ENCODE peak calls at places on chromosomes 16 and 17, in ten cellular contexts. I is activated effector memory CD4-positive, alpha-beta T cell treated with anti-CD3 and anti-CD28 coated beads, Interleukin-2, amount 50 U/mL, for 16 hours; A is EL; L is stimulated activated CD8-positive, alpha-beta memory T cell treated with anti-CD3 and anti-CD28 coated beads, Interleukin-7, amount 100 ng/mL, for 1 hour; M is AG04449; B is GM13977; Y is NCI-H446 treated with DMSO at 0.1 percent for 48 hours; O is cardiac muscle cell; C is RPMI7951; S is neural crest cell. T is an unnamed sample.

GRCh38 chr17:68697850-68698313 is 96.7 kb upstream of the FAM20A start:
- DNase-seq in B (no peak), L (no peak), O (no peak), C (no peak), A (peak; percentile 44), I (no peak), M (no peak), S (no peak), Y (no peak), T (no peak)

GRCh38 chr16:88282221-88283041 is 100.3 kb upstream of the ZNF469 start:
- DNase-seq in B (no peak), S (no peak), M (no peak), O (no peak), Y (no peak), I (no peak), C (no peak), L (no peak), A (no peak), T (no peak)

GRCh38 chr17:75635610-75636202 is 2.5 kb downstream of the SMIM5 start:
- DNase-seq in A (no peak), M (no peak), Y (no peak), L (no peak), I (no peak), S (no peak), O (no peak), C (no peak), B (no peak), T (no peak)

GRCh38 chr17:81244358-81245023 is 5.4 kb downstream of the NDUFAF8 start:
- DNase-seq in C (no peak), S (no peak), L (no peak), B (no peak), A (no peak), O (no peak), I (no peak), Y (no peak), M (no peak), T (peak; percentile 73)

GRCh38 chr17:42387663-42388380 is 420 bp downstream of the STAT3 start:
- DNase-seq in O (peak; percentile 61), I (peak; percentile 80), M (no peak), S (peak; percentile 36), Y (no peak), C (peak; percentile 53), L (no peak), B (no peak), A (no peak), T (peak; percentile 92)

GRCh38 chr16:4847774-4848587 is 700 bp downstream of the UBN1 start:
- DNase-seq in O (peak; percentile 66), L (no peak), A (peak; percentile 68), Y (no peak), B (peak; percentile 51), I (peak; percentile 77), C (peak; percentile 72), S (peak; percentile 19), M (no peak), T (peak; percentile 91)

GRCh38 chr17:79676796-79677195 is 53.9 kb upstream of the ENPP7 start:
- DNase-seq in S (no peak), M (no peak), I (no peak), Y (no peak), O (no peak), A (no peak), C (no peak), B (no peak), L (no peak), T (no peak)

GRCh38 chr17:16273499-16273898 is 56.5 kb downstream of the PIGL start:
- DNase-seq in A (peak; percentile 48), S (no peak), O (no peak), M (no peak), L (no peak), Y (no peak), C (peak; percentile 77), I (no peak), B (no peak), T (no peak)

GRCh38 chr17:61496957-61497653 is 44.9 kb downstream of the TBX4 start:
- DNase-seq in I (no peak), Y (no peak), M (no peak), O (no peak), L (no peak), S (no peak), A (no peak), C (no peak), B (no peak), T (no peak)